ENCODE peak calls at places on chromosome 1, in four cellular contexts. One of them, this sample, is unnamed.

GRCh38 chr1:10217748-10218441 is 7.5 kb downstream of the KIF1B start:
- DNase-seq in CD4-positive, alpha-beta T cell: no peak
- DNase-seq in activated gamma-delta T cell: no peak
- DNase-seq in KBM-7: no peak
- DNase-seq in this sample: no peak

GRCh38 chr1:11790101-11790879 is 15.5 kb downstream of the MTHFR start:
- DNase-seq in CD4-positive, alpha-beta T cell: no peak
- DNase-seq in activated gamma-delta T cell: no peak
- DNase-seq in KBM-7: no peak
- DNase-seq in this sample: no peak

GRCh38 chr1:161299347-161299746 is 10.4 kb downstream of the MPZ start:
- DNase-seq in CD4-positive, alpha-beta T cell: no peak
- DNase-seq in activated gamma-delta T cell: no peak
- DNase-seq in KBM-7: peak
- DNase-seq in this sample: no peak

GRCh38 chr1:206923009-206923960 is 1.5 kb upstream of the FCMR start:
- DNase-seq in CD4-positive, alpha-beta T cell: peak
- DNase-seq in activated gamma-delta T cell: no peak
- DNase-seq in KBM-7: peak
- DNase-seq in this sample: peak

GRCh38 chr1:22143065-22143514 is at the start of gene WNT4:
- DNase-seq in CD4-positive, alpha-beta T cell: peak
- DNase-seq in activated gamma-delta T cell: no peak
- DNase-seq in KBM-7: no peak
- DNase-seq in this sample: peak

GRCh38 chr1:205227584-205228006 is at the start of gene TMCC2:
- DNase-seq in CD4-positive, alpha-beta T cell: peak
- DNase-seq in activated gamma-delta T cell: peak
- DNase-seq in KBM-7: peak
- DNase-seq in this sample: peak

GRCh38 chr1:179169616-179170467 is 59.6 kb downstream of the ABL2 start:
- DNase-seq in CD4-positive, alpha-beta T cell: no peak
- DNase-seq in activated gamma-delta T cell: no peak
- DNase-seq in KBM-7: no peak
- DNase-seq in this sample: no peak

GRCh38 chr1:243487649-243488227 is 231.9 kb downstream of the SDCCAG8 start:
- DNase-seq in CD4-positive, alpha-beta T cell: no peak
- DNase-seq in activated gamma-delta T cell: no peak
- DNase-seq in KBM-7: no peak
- DNase-seq in this sample: no peak

GRCh38 chr1:237258871-237259270 is 216.9 kb downstream of the RYR2 start:
- DNase-seq in CD4-positive, alpha-beta T cell: no peak
- DNase-seq in activated gamma-delta T cell: no peak
- DNase-seq in KBM-7: no peak
- DNase-seq in this sample: no peak

GRCh38 chr1:206506405-206506802 is 927 bp upstream of the RASSF5 start:
- DNase-seq in CD4-positive, alpha-beta T cell: no peak
- DNase-seq in activated gamma-delta T cell: no peak
- DNase-seq in KBM-7: no peak
- DNase-seq in this sample: no peak

GRCh38 chr1:210250998-210251679 is 18.5 kb downstream of the SERTAD4 start:
- DNase-seq in CD4-positive, alpha-beta T cell: no peak
- DNase-seq in activated gamma-delta T cell: no peak
- DNase-seq in KBM-7: no peak
- DNase-seq in this sample: no peak

GRCh38 chr1:100382657-100383056 is 30.4 kb downstream of the CDC14A start:
- DNase-seq in CD4-positive, alpha-beta T cell: no peak
- DNase-seq in activated gamma-delta T cell: no peak
- DNase-seq in KBM-7: no peak
- DNase-seq in this sample: no peak

GRCh38 chr1:246624091-246624490 is 57.8 kb downstream of the CNST start:
- DNase-seq in CD4-positive, alpha-beta T cell: no peak
- DNase-seq in activated gamma-delta T cell: no peak
- DNase-seq in KBM-7: no peak
- DNase-seq in this sample: no peak

GRCh38 chr1:204207136-204207616 is 6.6 kb downstream of the GOLT1A start:
- DNase-seq in CD4-positive, alpha-beta T cell: peak
- DNase-seq in activated gamma-delta T cell: peak
- DNase-seq in KBM-7: peak
- DNase-seq in this sample: peak

GRCh38 chr1:212315907-212316306 is 30.7 kb downstream of the PPP2R5A start:
- DNase-seq in CD4-positive, alpha-beta T cell: no peak
- DNase-seq in activated gamma-delta T cell: no peak
- DNase-seq in KBM-7: peak
- DNase-seq in this sample: no peak

GRCh38 chr1:7149080-7149838 is 364.0 kb downstream of the CAMTA1 start:
- DNase-seq in CD4-positive, alpha-beta T cell: no peak
- DNase-seq in activated gamma-delta T cell: no peak
- DNase-seq in KBM-7: no peak
- DNase-seq in this sample: no peak

GRCh38 chr1:40257313-40257687 is 736 bp upstream of the ZMPSTE24 start:
- DNase-seq in CD4-positive, alpha-beta T cell: no peak
- DNase-seq in activated gamma-delta T cell: no peak
- DNase-seq in KBM-7: no peak
- DNase-seq in this sample: no peak

GRCh38 chr1:73218995-73219546 is 936.7 kb upstream of the NEGR1 start:
- DNase-seq in CD4-positive, alpha-beta T cell: no peak
- DNase-seq in activated gamma-delta T cell: no peak
- DNase-seq in KBM-7: no peak
- DNase-seq in this sample: no peak

GRCh38 chr1:228459091-228459993 is 27.8 kb upstream of the RNF187 start:
- DNase-seq in CD4-positive, alpha-beta T cell: peak
- DNase-seq in activated gamma-delta T cell: no peak
- DNase-seq in KBM-7: peak
- DNase-seq in this sample: peak

GRCh38 chr1:99650773-99651437 is 5.0 kb downstream of the PALMD start:
- DNase-seq in CD4-positive, alpha-beta T cell: no peak
- DNase-seq in activated gamma-delta T cell: no peak
- DNase-seq in KBM-7: no peak
- DNase-seq in this sample: no peak

GRCh38 chr1:218439541-218440295 is 94.6 kb downstream of the TGFB2 start:
- DNase-seq in CD4-positive, alpha-beta T cell: no peak
- DNase-seq in activated gamma-delta T cell: no peak
- DNase-seq in KBM-7: no peak
- DNase-seq in this sample: no peak

GRCh38 chr1:110085666-110086065 is 15.2 kb upstream of the ALX3 start:
- DNase-seq in CD4-positive, alpha-beta T cell: no peak
- DNase-seq in activated gamma-delta T cell: no peak
- DNase-seq in KBM-7: no peak
- DNase-seq in this sample: no peak

GRCh38 chr1:43912607-43913006 is 21.0 kb upstream of the ARTN start:
- DNase-seq in CD4-positive, alpha-beta T cell: no peak
- DNase-seq in activated gamma-delta T cell: no peak
- DNase-seq in KBM-7: no peak
- DNase-seq in this sample: no peak

GRCh38 chr1:32470991-32471694 is 6.3 kb downstream of the ZBTB8B start:
- DNase-seq in CD4-positive, alpha-beta T cell: no peak
- DNase-seq in activated gamma-delta T cell: no peak
- DNase-seq in KBM-7: peak
- DNase-seq in this sample: no peak

GRCh38 chr1:76546354-76546933 is 320.8 kb upstream of the ST6GALNAC5 start:
- DNase-seq in CD4-positive, alpha-beta T cell: no peak
- DNase-seq in activated gamma-delta T cell: no peak
- DNase-seq in KBM-7: no peak
- DNase-seq in this sample: no peak

GRCh38 chr1:222464841-222465210 is 83.1 kb downstream of the HHIPL2 start:
- DNase-seq in CD4-positive, alpha-beta T cell: peak
- DNase-seq in activated gamma-delta T cell: no peak
- DNase-seq in KBM-7: peak
- DNase-seq in this sample: peak

GRCh38 chr1:176119549-176119948 is 87.5 kb downstream of the COP1 start:
- DNase-seq in CD4-positive, alpha-beta T cell: no peak
- DNase-seq in activated gamma-delta T cell: no peak
- DNase-seq in KBM-7: no peak
- DNase-seq in this sample: no peak

GRCh38 chr1:170010443-170010842 is 64.1 kb downstream of the KIFAP3 start:
- DNase-seq in CD4-positive, alpha-beta T cell: no peak
- DNase-seq in activated gamma-delta T cell: no peak
- DNase-seq in KBM-7: peak
- DNase-seq in this sample: peak

This sample was measured in naive thymus-derived CD8-positive, alpha-beta T cell.